ENCODE peak calls at places on chromosomes 11 and 22, in six cellular contexts. O is lower lobe of right lung; G is K562; F is CD8-positive, alpha-beta memory T cell; Z is PC-3; X is caudate nucleus. T is an unnamed sample.
A peak's percentile ranks its signal among the peaks of the same experiment; 100 is the strongest.

GRCh38 chr11:62600367-62601113 is 1.1 kb downstream of the MTA2 start:
- DNase-seq in X (no peak), O (no peak), F (no peak), G (peak; percentile 32), Z (no peak), T (no peak)

GRCh38 chr22:47034076-47034808 is 271.8 kb downstream of the TBC1D22A start:
- DNase-seq in G (no peak), F (no peak), O (peak; percentile 23), X (no peak), Z (no peak), T (no peak)

GRCh38 chr11:46541593-46542371 is 52.0 kb downstream of the AMBRA1 start:
- DNase-seq in X (peak; percentile 15), Z (no peak), O (peak; percentile 87), G (peak; percentile 80), F (no peak), T (no peak)

GRCh38 chr11:1392111-1392510 is 2.4 kb downstream of the BRSK2 start:
- DNase-seq in O (no peak), F (no peak), G (no peak), X (no peak), Z (no peak), T (no peak)

GRCh38 chr11:117281159-117281558 is 10.0 kb upstream of the BACE1-AS start:
- DNase-seq in Z (peak; percentile 88), O (no peak), X (peak; percentile 34), G (no peak), F (no peak), T (no peak)

GRCh38 chr22:19149962-19150361 is at the start of gene GSC2:
- DNase-seq in F (no peak), X (no peak), G (no peak), O (no peak), Z (no peak), T (no peak)

GRCh38 chr11:67577951-67578350 is 5.7 kb upstream of the GSTP1 start:
- DNase-seq in G (no peak), F (no peak), X (no peak), Z (no peak), O (no peak), T (no peak)

GRCh38 chr11:78085972-78086371 is 6.3 kb upstream of the NDUFC2 start:
- DNase-seq in G (no peak), F (no peak), X (no peak), Z (no peak), O (no peak), T (no peak)

GRCh38 chr11:3745161-3745560 is 52.2 kb downstream of the NUP98 start:
- DNase-seq in G (no peak), Z (peak; percentile 89), O (no peak), X (no peak), F (no peak), T (peak; percentile 37)

GRCh38 chr11:120660024-120660565 is 148.5 kb downstream of the GRIK4 start:
- DNase-seq in Z (peak; percentile 55), G (peak; percentile 74), F (no peak), O (no peak), X (no peak), T (no peak)

GRCh38 chr11:35040221-35040942 is 98.6 kb upstream of the CD44 start:
- DNase-seq in Z (peak; percentile 61), F (peak; percentile 80), O (no peak), G (peak; percentile 46), X (no peak), T (peak; percentile 84)

GRCh38 chr11:34809191-34810106 is 106.7 kb downstream of the APIP start:
- DNase-seq in X (no peak), G (peak; percentile 66), O (no peak), Z (peak; percentile 88), F (no peak), T (peak; percentile 73)

GRCh38 chr22:46219650-46220049 is 30.4 kb downstream of the CDPF1 start:
- DNase-seq in X (no peak), F (no peak), Z (no peak), O (no peak), G (no peak), T (no peak)

DNA sequence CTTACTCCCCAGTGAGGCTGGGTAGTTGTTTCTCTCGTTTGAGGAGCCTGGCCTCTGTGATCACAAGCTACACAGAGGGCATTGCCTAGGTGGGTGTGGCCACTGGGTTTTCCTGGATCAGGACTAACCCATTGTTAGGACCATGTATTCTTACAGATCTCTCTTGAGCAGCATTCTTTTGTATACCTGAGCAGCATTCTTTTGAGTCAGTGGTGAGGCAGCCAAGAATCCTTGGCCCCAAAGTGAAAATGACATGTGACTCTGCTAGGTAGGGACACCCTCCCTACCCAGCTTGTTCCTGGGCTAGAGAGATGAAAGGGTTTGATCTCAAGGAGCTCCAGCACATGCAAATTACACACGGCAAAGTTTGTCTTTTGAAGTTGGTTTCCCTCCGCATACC is 55.1 kb upstream of the HORMAD2 start:
- DNase-seq in X (no peak), F (no peak), G (no peak), O (peak; percentile 68), Z (peak; percentile 19), T (no peak)
- H3K27ac ChIP-seq in X (no peak overlapping the region), F (no peak overlapping the region), G (no peak overlapping the region), O (no peak overlapping the region), Z (no peak overlapping the region), T (peak overlapping the region; percentile 73)

GRCh38 chr11:96356837-96357236 is 13.8 kb upstream of the MAML2 start:
- DNase-seq in Z (no peak), O (no peak), F (no peak), X (no peak), G (no peak), T (no peak)
- H3K27ac ChIP-seq in Z (no peak overlapping the region), O (no peak overlapping the region), F (no peak overlapping the region), X (no peak overlapping the region), G (no peak overlapping the region), T (no peak overlapping the region)

GRCh38 chr11:65309006-65309405 is 5.7 kb upstream of the CDC42EP2 start:
- DNase-seq in X (no peak), O (no peak), F (no peak), Z (no peak), G (no peak), T (no peak)
- H3K27ac ChIP-seq in X (no peak overlapping the region), O (peak overlapping the region; percentile 59), F (no peak overlapping the region), Z (no peak overlapping the region), G (no peak overlapping the region), T (no peak overlapping the region)

DNA sequence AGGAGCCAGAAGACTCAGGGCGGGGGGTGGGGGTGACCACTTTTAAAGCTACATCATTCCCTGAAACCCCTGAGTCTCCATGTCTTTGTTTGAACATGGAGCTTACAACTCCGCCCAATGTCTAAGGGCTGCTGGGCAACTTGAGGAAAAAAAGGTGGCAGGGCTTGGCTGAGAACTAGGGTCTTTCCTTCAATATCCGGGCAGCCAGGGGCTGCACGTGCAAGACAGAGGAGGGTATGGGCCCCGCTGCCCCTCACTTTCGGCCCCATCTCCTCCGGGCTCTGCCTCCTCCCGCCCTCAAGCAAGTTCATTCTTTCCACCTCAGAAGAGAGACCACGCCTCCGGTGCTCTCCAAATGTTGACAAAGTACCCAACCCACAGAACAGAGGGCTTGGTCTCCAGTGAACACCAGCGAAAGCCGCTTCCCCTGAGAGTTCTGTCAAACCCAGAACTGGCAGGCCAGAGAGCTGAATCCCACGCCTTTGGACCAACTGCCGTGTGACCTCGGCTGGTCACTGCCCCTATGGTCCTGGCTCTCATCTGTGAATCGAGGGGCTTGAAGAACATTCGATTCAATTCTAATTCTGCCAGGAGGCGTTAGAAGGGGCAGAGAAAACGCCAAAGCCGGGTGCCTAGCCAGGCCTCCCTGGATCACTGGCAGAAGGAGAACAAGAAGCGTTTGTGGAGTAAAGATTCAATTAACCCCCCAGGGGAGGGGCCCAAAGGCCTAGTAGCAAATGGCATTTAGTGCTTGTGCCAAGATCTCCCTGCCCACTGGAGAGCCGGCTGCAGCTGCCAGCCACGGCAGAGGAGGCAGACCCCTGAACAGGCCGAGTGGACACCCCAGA is 7.3 kb downstream of the PDGFB start:
- DNase-seq in G (no peak), X (no peak), F (no peak), Z (no peak), O (peak; percentile 64), T (no peak)
- H3K27ac ChIP-seq in G (no peak overlapping the region), X (no peak overlapping the region), F (no peak overlapping the region), Z (no peak overlapping the region), O (peak overlapping the region; percentile 39), T (no peak overlapping the region)

GRCh38 chr22:26499188-26499703 is 13.0 kb downstream of the TFIP11 start:
- DNase-seq in G (no peak), Z (no peak), O (no peak), X (no peak), F (no peak), T (no peak)

GRCh38 chr22:26496456-26496855 is 12.8 kb downstream of the SRRD start:
- DNase-seq in O (no peak), Z (no peak), F (no peak), X (no peak), G (no peak), T (no peak)

GRCh38 chr22:26489447-26490036 is 5.9 kb downstream of the SRRD start:
- DNase-seq in X (no peak), F (no peak), O (no peak), G (no peak), Z (no peak), T (no peak)

GRCh38 chr22:26492220-26492619 is 8.5 kb downstream of the SRRD start:
- DNase-seq in O (no peak), F (no peak), G (no peak), X (no peak), Z (no peak), T (no peak)

GRCh38 chr22:26494506-26494905 is 10.8 kb downstream of the SRRD start:
- DNase-seq in F (no peak), Z (no peak), X (no peak), G (no peak), O (no peak), T (no peak)
- H3K27ac ChIP-seq in F (no peak overlapping the region), Z (no peak overlapping the region), X (no peak overlapping the region), G (peak overlapping the region; percentile 100), O (no peak overlapping the region), T (no peak overlapping the region)

GRCh38 chr11:44171518-44171917 is 76.0 kb downstream of the EXT2 start:
- DNase-seq in Z (no peak), F (no peak), G (no peak), X (no peak), O (no peak), T (no peak)
- H3K27ac ChIP-seq in Z (no peak overlapping the region), F (no peak overlapping the region), G (no peak overlapping the region), X (no peak overlapping the region), O (no peak overlapping the region), T (no peak overlapping the region)

GRCh38 chr11:123034587-123034986 is 27.3 kb downstream of the HSPA8 start:
- DNase-seq in F (no peak), X (no peak), O (no peak), G (no peak), Z (no peak), T (no peak)
- H3K27ac ChIP-seq in F (no peak overlapping the region), X (no peak overlapping the region), O (no peak overlapping the region), G (no peak overlapping the region), Z (no peak overlapping the region), T (no peak overlapping the region)

DNA sequence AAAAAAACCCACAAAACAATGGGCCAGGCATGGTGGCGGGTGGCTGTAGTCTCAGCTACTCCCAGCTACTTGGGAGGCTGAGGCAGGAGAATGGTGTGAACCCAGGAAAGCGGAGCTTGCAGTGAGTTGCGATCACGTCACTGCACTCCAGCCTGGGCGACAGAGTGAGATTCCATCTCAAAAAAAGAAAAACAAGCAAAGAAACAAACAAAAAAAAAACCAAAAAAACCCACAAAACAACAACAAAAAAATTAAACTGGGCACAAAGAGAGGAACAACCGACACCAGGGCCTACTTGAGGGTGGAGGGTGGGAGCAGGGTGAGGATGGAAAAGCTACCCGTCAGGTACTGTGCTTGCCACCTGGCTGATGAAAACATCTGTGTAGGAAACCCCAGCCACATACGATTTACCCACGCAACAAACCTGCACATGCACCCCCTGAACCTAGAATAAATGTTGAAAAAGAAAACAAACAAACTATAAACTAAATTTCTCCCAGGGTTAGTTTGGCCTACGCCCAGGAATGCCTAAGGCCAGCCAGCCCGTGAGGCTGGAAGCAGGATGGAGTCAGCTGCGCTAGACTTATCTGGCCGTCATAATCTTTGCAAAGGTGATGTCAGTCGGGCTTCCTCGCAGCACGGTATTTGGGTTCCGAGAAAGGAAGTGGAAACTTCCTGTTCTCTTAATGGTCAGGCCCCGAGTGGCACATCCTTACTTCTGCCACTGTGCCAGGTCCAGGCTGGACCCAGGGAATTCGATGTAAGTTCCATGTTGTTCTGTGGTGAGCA is 21.9 kb upstream of the CYB5R3 start:
- DNase-seq in F (no peak), X (no peak), G (no peak), Z (peak; percentile 44), O (no peak), T (no peak)
- H3K27ac ChIP-seq in F (no peak overlapping the region), X (no peak overlapping the region), G (no peak overlapping the region), Z (no peak overlapping the region), O (peak overlapping the region; percentile 31), T (peak overlapping the region; percentile 53)